ENCODE peak calls at places on chromosome 13, in five cellular contexts. H is GM23338, U is SK-N-SH, X is Panc1, I is GM12878. Z is an unnamed sample.

GRCh38 chr13:79062291-79062690 is 343.8 kb downstream of the RBM26 start:
- DNase-seq in H (peak; percentile 46), U (peak; percentile 2), X (no peak), I (no peak), Z (no peak)

GRCh38 chr13:101489635-101490034 is 37.2 kb downstream of the ITGBL1 start:
- DNase-seq in H (no peak), U (no peak), X (no peak), I (no peak), Z (no peak)

GRCh38 chr13:73073050-73073449 is 14.2 kb downstream of the KLF5 start:
- DNase-seq in H (no peak), U (no peak), X (no peak), I (no peak), Z (no peak)

GRCh38 chr13:110017379-110017778 is 231.0 kb upstream of the IRS2 start:
- DNase-seq in H (peak; percentile 53), U (no peak), X (no peak), I (no peak), Z (no peak)

GRCh38 chr13:40452741-40453665 is 213.4 kb downstream of the FOXO1 start:
- DNase-seq in H (no peak), U (no peak), X (no peak), I (no peak), Z (no peak)

GRCh38 chr13:49711218-49711863 is 20.1 kb upstream of the EBPL start:
- DNase-seq in H (no peak), U (no peak), X (no peak), I (no peak), Z (no peak)

GRCh38 chr13:34037636-34038325 is 219.8 kb downstream of the RFC3 start:
- DNase-seq in H (peak; percentile 34), U (no peak), X (no peak), I (no peak), Z (no peak)

GRCh38 chr13:50030315-50030714 is 15.1 kb downstream of the KCNRG start:
- DNase-seq in H (peak; percentile 15), U (no peak), X (no peak), I (no peak), Z (no peak)

GRCh38 chr13:25267715-25268114 is 19.6 kb downstream of the MTMR6 start:
- DNase-seq in H (no peak), U (peak; percentile 17), X (no peak), I (no peak), Z (no peak)

GRCh38 chr13:46352810-46353209 is 34.2 kb downstream of the RUBCNL start:
- DNase-seq in H (no peak), U (no peak), X (no peak), I (no peak), Z (no peak)

GRCh38 chr13:40974460-40975407 is 44.4 kb downstream of the ELF1 start:
- DNase-seq in H (peak; percentile 78), U (no peak), X (no peak), I (no peak), Z (peak; percentile 88)

GRCh38 chr13:57630661-57631606 is 610 bp upstream of the PCDH17 start:
- DNase-seq in H (peak; percentile 46), U (peak; percentile 51), X (no peak), I (no peak), Z (no peak)

GRCh38 chr13:49443327-49443688 is 556 bp downstream of the CAB39L start:
- DNase-seq in H (no peak), U (peak; percentile 42), X (no peak), I (no peak), Z (no peak)

GRCh38 chr13:75760182-75760981 is 124.3 kb downstream of the LMO7 start:
- DNase-seq in H (no peak), U (no peak), X (no peak), I (no peak), Z (no peak)
- TF ChIP-seq POLR2AphosphoS5 in H (no peak), U (no peak), X (no peak), I (no peak), Z (no peak)

DNA sequence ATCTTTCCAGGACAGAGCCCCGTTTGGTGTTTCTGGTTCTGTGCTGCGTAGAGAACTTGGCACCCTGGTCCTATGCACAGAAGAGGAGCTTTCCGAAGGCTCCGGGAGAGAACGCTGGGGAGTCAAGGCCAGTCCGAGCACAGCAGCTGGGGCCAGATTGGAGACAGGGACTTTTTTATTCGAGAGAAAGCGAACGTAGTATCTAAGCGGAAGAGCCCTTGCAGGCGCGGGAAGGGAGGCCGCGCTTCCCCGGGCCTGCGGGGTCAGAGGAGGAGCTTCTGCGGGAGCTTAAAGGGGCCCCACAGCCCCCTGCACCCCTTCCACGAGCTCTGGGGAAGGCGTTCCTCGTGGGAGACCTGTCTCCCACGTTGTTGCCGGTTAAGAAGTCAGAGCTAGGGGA is 48.6 kb upstream of the ARHGEF7 start:
- DNase-seq in H (peak; percentile 58), U (peak; percentile 27), X (no peak), I (no peak), Z (no peak)
- H3K27ac ChIP-seq in H (no peak overlapping the region), U (no peak overlapping the region), X (no peak overlapping the region), I (no peak overlapping the region), Z (no peak overlapping the region)

GRCh38 chr13:26989261-26990007 is 182.2 kb downstream of the USP12 start:
- DNase-seq in H (no peak), U (no peak), X (no peak), I (no peak), Z (no peak)
- TF ChIP-seq REST in H (no peak), U (no peak), X (no peak), I (no peak), Z (no peak)

GRCh38 chr13:52034616-52035226 is 10.2 kb downstream of the UTP14C start:
- DNase-seq in H (no peak), U (no peak), X (no peak), I (no peak), Z (no peak)
- TF ChIP-seq POLR2AphosphoS5 in H (no peak), U (no peak), X (no peak), I (no peak), Z (no peak)

DNA sequence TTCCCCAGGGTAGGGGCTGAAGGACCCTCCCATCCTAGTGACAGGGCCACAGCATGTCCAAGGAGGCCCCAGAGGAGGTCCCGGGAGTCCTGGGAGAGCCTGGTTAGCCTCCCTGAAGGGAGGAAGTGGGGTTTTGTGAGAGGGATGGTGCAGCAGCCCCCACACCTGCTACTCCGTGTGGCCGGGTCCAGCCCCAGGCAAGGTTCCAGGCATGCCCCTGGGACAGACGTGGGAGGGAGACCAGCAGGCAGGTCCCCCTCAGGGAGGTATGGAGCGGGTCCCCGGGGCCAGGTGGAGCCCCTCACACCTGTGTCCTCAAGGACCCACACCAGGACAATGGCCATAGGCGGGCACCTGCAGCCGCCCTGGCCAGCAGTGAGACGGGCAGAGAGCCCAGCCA is 1.9 kb upstream of the F7 start:
- DNase-seq in H (no peak), U (no peak), X (no peak), I (no peak), Z (no peak)
- H3K27ac ChIP-seq in H (no peak overlapping the region), U (no peak overlapping the region), X (no peak overlapping the region), I (no peak overlapping the region), Z (no peak overlapping the region)